ENCODE peak calls at places on chromosomes 6 and 20, in nine cellular contexts. W is left ventricle myocardium inferior, H is endodermal cell, O is stomach, C is IMR-90, Z is A549, G is hepatocyte, P is thyroid gland, T is fibroblast of lung. I is an unnamed sample.

GRCh38 chr6:26305097-26305841 is 59.7 kb upstream of the BTN3A2 start:
- DNase-seq in H (peak; percentile 93), P (peak; percentile 69), O (peak; percentile 44), T (peak; percentile 84), C (peak; percentile 87), W (no peak), Z (no peak), G (peak; percentile 75), I (peak; percentile 76)

GRCh38 chr6:90502866-90503407 is 83.9 kb downstream of the MAP3K7 start:
- DNase-seq in P (no peak), G (peak; percentile 52), Z (no peak), C (peak; percentile 4), H (peak; percentile 63), W (no peak), O (no peak), T (no peak), I (no peak)

GRCh38 chr6:14748679-14749078 is 497.2 kb upstream of the JARID2 start:
- DNase-seq in O (no peak), G (no peak), H (peak; percentile 5), W (no peak), C (no peak), P (no peak), Z (no peak), T (no peak), I (no peak)

GRCh38 chr6:168090064-168090690 is 11.2 kb upstream of the FRMD1 start:
- DNase-seq in C (no peak), G (no peak), Z (no peak), H (no peak), T (no peak), P (no peak), W (no peak), O (no peak), I (no peak)

GRCh38 chr20:10260316-10260715 is 41.7 kb downstream of the SNAP25 start:
- DNase-seq in P (no peak), Z (no peak), G (no peak), T (no peak), W (no peak), O (no peak), H (no peak), C (no peak), I (no peak)

GRCh38 chr6:150813319-150813992 is 52.0 kb upstream of the MTHFD1L start:
- DNase-seq in G (peak; percentile 16), T (peak; percentile 65), O (no peak), H (no peak), Z (no peak), W (no peak), C (peak; percentile 83), P (no peak), I (peak; percentile 28)

GRCh38 chr6:35327349-35328027 is 14.9 kb upstream of the PPARD start:
- DNase-seq in Z (peak; percentile 63), C (peak; percentile 55), G (peak; percentile 81), W (peak; percentile 51), T (peak; percentile 62), O (peak; percentile 77), P (peak; percentile 54), H (peak; percentile 90), I (peak; percentile 70)

GRCh38 chr6:108644252-108644651 is 83.5 kb downstream of the FOXO3 start:
- DNase-seq in T (no peak), G (no peak), Z (no peak), P (no peak), W (no peak), O (no peak), C (no peak), H (no peak), I (no peak)

GRCh38 chr6:79378957-79379356 is 144.5 kb upstream of the HMGN3 start:
- DNase-seq in C (no peak), G (no peak), H (no peak), Z (no peak), O (no peak), W (no peak), T (no peak), P (no peak), I (no peak)

GRCh38 chr20:5971203-5971602 is 20.8 kb downstream of the MCM8 start:
- DNase-seq in Z (no peak), P (no peak), W (no peak), O (no peak), C (no peak), G (no peak), T (no peak), H (no peak), I (no peak)

GRCh38 chr20:56091635-56092180 is 86.4 kb upstream of the CBLN4 start:
- DNase-seq in O (no peak), C (no peak), W (no peak), T (no peak), G (no peak), P (no peak), Z (no peak), H (no peak), I (no peak)

GRCh38 chr20:9375221-9375681 is 139.1 kb upstream of the LAMP5 start:
- DNase-seq in H (no peak), O (no peak), T (peak; percentile 74), Z (no peak), C (peak; percentile 71), G (no peak), W (no peak), P (no peak), I (no peak)

GRCh38 chr20:62117658-62118057 is 4.6 kb upstream of the LSM14B start:
- DNase-seq in C (no peak), Z (no peak), O (peak; percentile 49), T (no peak), H (no peak), W (peak; percentile 55), P (peak; percentile 18), G (no peak), I (no peak)

GRCh38 chr20:51272392-51272791 is 249.5 kb upstream of the KCNG1 start:
- DNase-seq in C (peak; percentile 73), T (peak; percentile 72), O (no peak), H (no peak), W (no peak), P (no peak), G (no peak), Z (no peak), I (no peak)

GRCh38 chr6:5088780-5089179 is 3.6 kb downstream of the PPP1R3G start:
- DNase-seq in H (no peak), P (no peak), W (no peak), C (no peak), T (no peak), Z (no peak), O (no peak), G (no peak), I (no peak)

DNA sequence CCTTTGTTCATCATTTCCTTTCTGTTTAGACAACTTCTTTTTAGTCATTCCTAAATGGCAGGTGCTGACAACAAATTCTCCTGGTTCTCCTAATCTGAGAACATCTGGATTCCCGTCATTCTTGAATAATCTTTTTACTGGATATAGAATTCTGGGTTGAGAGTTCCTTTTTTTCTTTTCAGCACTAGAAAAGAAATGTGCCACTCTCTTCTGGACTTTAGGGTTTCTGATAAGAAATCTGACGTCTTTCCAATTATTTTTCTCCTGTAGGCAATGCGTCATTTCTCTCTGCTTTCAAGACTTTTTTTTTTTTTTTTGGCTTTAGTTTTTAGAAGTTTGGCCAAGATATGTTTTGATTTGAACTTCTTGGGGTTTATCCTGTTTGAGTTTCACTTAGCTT is 66.0 kb upstream of the RNF24 start:
- DNase-seq in W (no peak), Z (no peak), T (peak; percentile 57), O (no peak), P (no peak), C (no peak), G (no peak), H (no peak), I (no peak)
- H3K4me3 ChIP-seq in W (no peak overlapping the region), Z (no peak overlapping the region), T (no peak overlapping the region), O (no peak overlapping the region), P (no peak overlapping the region), C (no peak overlapping the region), G (no peak overlapping the region), H (no peak overlapping the region), I (no peak overlapping the region)

GRCh38 chr20:64037498-64038213 is 1.7 kb downstream of the C20orf204 start:
- DNase-seq in W (no peak), G (no peak), O (no peak), H (peak; percentile 81), Z (no peak), T (no peak), P (no peak), C (no peak), I (no peak)

GRCh38 chr20:64038252-64038578 is 2.2 kb downstream of the C20orf204 start:
- DNase-seq in C (no peak), O (no peak), G (no peak), T (no peak), W (no peak), Z (no peak), H (peak; percentile 76), P (peak; percentile 39), I (no peak)

GRCh38 chr20:64039293-64040160 is 3.5 kb downstream of the C20orf204 start:
- DNase-seq in C (no peak), H (no peak), O (no peak), P (no peak), G (no peak), T (no peak), W (no peak), Z (no peak), I (no peak)

GRCh38 chr20:64037199-64037497 is 1.2 kb downstream of the C20orf204 start:
- DNase-seq in O (no peak), W (no peak), Z (no peak), T (no peak), H (no peak), C (no peak), P (no peak), G (no peak), I (no peak)

DNA sequence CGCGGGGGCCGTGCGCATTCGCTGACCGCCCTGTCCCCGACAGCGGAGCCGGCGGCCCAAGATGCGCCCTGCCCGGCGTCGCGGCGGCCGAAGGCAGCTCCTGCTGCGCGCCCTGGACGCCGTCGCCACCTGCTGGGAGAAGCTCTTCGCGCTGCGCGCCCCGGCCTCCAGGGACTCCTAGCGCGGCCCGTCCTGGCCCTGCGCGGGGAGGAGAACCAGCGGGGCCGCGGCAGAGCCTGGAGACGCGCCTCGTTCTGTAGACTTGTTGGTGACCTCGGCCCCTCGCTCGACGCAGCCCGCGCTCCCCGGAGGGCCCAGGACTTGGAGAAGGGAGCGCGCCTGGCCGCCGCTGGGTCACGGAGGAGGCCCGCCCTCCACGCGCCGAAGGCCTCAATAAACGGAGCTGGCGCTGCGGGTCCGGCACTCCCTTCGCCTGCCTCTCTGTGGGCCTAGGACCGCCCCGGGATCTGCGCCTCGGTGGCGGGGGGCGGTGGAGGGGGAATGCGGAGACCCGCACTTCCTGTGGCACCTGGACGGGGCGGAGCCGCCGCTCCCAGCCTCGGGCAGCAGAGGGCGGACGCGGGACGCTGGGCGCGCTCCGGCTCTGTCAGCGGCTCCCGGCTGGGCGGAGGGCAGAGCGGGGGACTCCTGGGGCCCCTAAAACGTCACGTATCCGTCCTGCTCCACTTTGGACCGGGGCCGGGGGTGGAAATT is 2.8 kb downstream of the C20orf204 start:
- DNase-seq in C (peak; percentile 67), Z (peak; percentile 85), P (peak; percentile 72), W (peak; percentile 74), T (peak; percentile 64), H (peak; percentile 94), G (peak; percentile 90), O (peak; percentile 78), I (peak; percentile 78)
- TF ChIP-seq CTCF in C (peak; percentile 69), Z (peak; percentile 56), P (peak; percentile 37), W (peak; percentile 81), T (peak; percentile 53), H (peak; percentile 82), G (peak; percentile 62), O (peak; percentile 74), I (peak; percentile 66)

GRCh38 chr6:31545291-31545690 is 1.1 kb downstream of the ATP6V1G2 start:
- DNase-seq in Z (no peak), G (no peak), T (no peak), H (no peak), P (no peak), C (no peak), O (no peak), W (no peak), I (no peak)
- H3K27ac ChIP-seq in Z (no peak overlapping the region), G (no peak overlapping the region), T (no peak overlapping the region), H (no peak overlapping the region), P (no peak overlapping the region), C (no peak overlapping the region), O (no peak overlapping the region), W (no peak overlapping the region), I (no peak overlapping the region)

GRCh38 chr6:27901801-27902200 is 10.4 kb downstream of the OR2B2 start:
- DNase-seq in G (no peak), H (no peak), P (no peak), O (no peak), Z (no peak), W (no peak), T (no peak), C (no peak), I (no peak)
- H3K4me3 ChIP-seq in G (no peak overlapping the region), H (no peak overlapping the region), P (no peak overlapping the region), O (no peak overlapping the region), Z (peak overlapping the region; percentile 62), W (peak overlapping the region; percentile 69), T (no peak overlapping the region), C (no peak overlapping the region), I (no peak overlapping the region)

I was measured in colonic mucosa.